ENCODE peak calls at places on chromosomes 4 and X, in eight cellular contexts. One of them, this sample, is unnamed.

GRCh38 chr4:173698557-173699262 is 168.7 kb upstream of the HAND2 start:
- DNase-seq in lower leg skin: no peak
- DNase-seq in epithelial cell of esophagus: no peak
- DNase-seq in right cardiac atrium: peak
- DNase-seq in left ventricle myocardium inferior: peak
- DNase-seq in epithelial cell of proximal tubule: no peak
- DNase-seq in astrocyte of the spinal cord: no peak
- DNase-seq in PC-3: no peak
- DNase-seq in this sample: peak

GRCh38 chr4:153440475-153440874 is 25.7 kb upstream of the TMEM131L start:
- DNase-seq in right cardiac atrium: no peak
- DNase-seq in astrocyte of the spinal cord: no peak
- DNase-seq in epithelial cell of esophagus: no peak
- DNase-seq in PC-3: no peak
- DNase-seq in left ventricle myocardium inferior: no peak
- DNase-seq in epithelial cell of proximal tubule: no peak
- DNase-seq in lower leg skin: no peak
- DNase-seq in this sample: no peak

GRCh38 chr4:123399638-123400358 is 3.2 kb downstream of the SPRY1 start:
- DNase-seq in epithelial cell of esophagus: peak
- DNase-seq in lower leg skin: no peak
- DNase-seq in right cardiac atrium: no peak
- DNase-seq in PC-3: peak
- DNase-seq in epithelial cell of proximal tubule: no peak
- DNase-seq in astrocyte of the spinal cord: peak
- DNase-seq in left ventricle myocardium inferior: no peak
- DNase-seq in this sample: no peak

GRCh38 chrX:37653397-37654085 is 32.0 kb upstream of the XK start:
- DNase-seq in epithelial cell of esophagus: no peak
- DNase-seq in left ventricle myocardium inferior: no peak
- DNase-seq in astrocyte of the spinal cord: no peak
- DNase-seq in lower leg skin: no peak
- DNase-seq in PC-3: no peak
- DNase-seq in right cardiac atrium: no peak
- DNase-seq in epithelial cell of proximal tubule: no peak
- DNase-seq in this sample: no peak

GRCh38 chr4:23934223-23934622 is 44.4 kb upstream of the PPARGC1A start:
- DNase-seq in epithelial cell of proximal tubule: no peak
- DNase-seq in lower leg skin: no peak
- DNase-seq in astrocyte of the spinal cord: no peak
- DNase-seq in right cardiac atrium: no peak
- DNase-seq in epithelial cell of esophagus: no peak
- DNase-seq in PC-3: no peak
- DNase-seq in left ventricle myocardium inferior: no peak
- DNase-seq in this sample: no peak

GRCh38 chr4:29326004-29326403 is 1394.2 kb upstream of the PCDH7 start:
- DNase-seq in astrocyte of the spinal cord: no peak
- DNase-seq in PC-3: no peak
- DNase-seq in left ventricle myocardium inferior: no peak
- DNase-seq in right cardiac atrium: no peak
- DNase-seq in lower leg skin: no peak
- DNase-seq in epithelial cell of esophagus: no peak
- DNase-seq in epithelial cell of proximal tubule: no peak
- DNase-seq in this sample: no peak

GRCh38 chrX:104137496-104137895 is 19.3 kb downstream of the SLC25A53 start:
- DNase-seq in astrocyte of the spinal cord: peak
- DNase-seq in epithelial cell of esophagus: no peak
- DNase-seq in lower leg skin: no peak
- DNase-seq in right cardiac atrium: no peak
- DNase-seq in PC-3: peak
- DNase-seq in epithelial cell of proximal tubule: no peak
- DNase-seq in left ventricle myocardium inferior: no peak
- DNase-seq in this sample: no peak

GRCh38 chr4:3075652-3075981 is 1.1 kb downstream of the HTT start:
- DNase-seq in right cardiac atrium: no peak
- DNase-seq in epithelial cell of esophagus: no peak
- DNase-seq in epithelial cell of proximal tubule: no peak
- DNase-seq in astrocyte of the spinal cord: no peak
- DNase-seq in PC-3: no peak
- DNase-seq in lower leg skin: no peak
- DNase-seq in left ventricle myocardium inferior: no peak
- DNase-seq in this sample: no peak

GRCh38 chrX:2145672-2146412 is 354.9 kb downstream of the DHRSX start:
- DNase-seq in PC-3: no peak
- DNase-seq in lower leg skin: no peak
- DNase-seq in epithelial cell of esophagus: no peak
- DNase-seq in epithelial cell of proximal tubule: no peak
- DNase-seq in astrocyte of the spinal cord: no peak
- DNase-seq in right cardiac atrium: no peak
- DNase-seq in left ventricle myocardium inferior: no peak
- DNase-seq in this sample: no peak

GRCh38 chr4:119189638-119190037 is 22.9 kb upstream of the USP53 start:
- DNase-seq in left ventricle myocardium inferior: no peak
- DNase-seq in epithelial cell of esophagus: no peak
- DNase-seq in astrocyte of the spinal cord: no peak
- DNase-seq in lower leg skin: no peak
- DNase-seq in epithelial cell of proximal tubule: no peak
- DNase-seq in right cardiac atrium: no peak
- DNase-seq in PC-3: no peak
- DNase-seq in this sample: no peak

GRCh38 chr4:55079451-55080173 is 45.8 kb downstream of the KDR start:
- DNase-seq in epithelial cell of esophagus: no peak
- DNase-seq in epithelial cell of proximal tubule: no peak
- DNase-seq in astrocyte of the spinal cord: peak
- DNase-seq in right cardiac atrium: peak
- DNase-seq in left ventricle myocardium inferior: no peak
- DNase-seq in lower leg skin: no peak
- DNase-seq in PC-3: no peak
- DNase-seq in this sample: peak

GRCh38 chr4:10571896-10572295 is 112.7 kb downstream of the CLNK start:
- DNase-seq in astrocyte of the spinal cord: peak
- DNase-seq in PC-3: no peak
- DNase-seq in lower leg skin: no peak
- DNase-seq in right cardiac atrium: no peak
- DNase-seq in epithelial cell of proximal tubule: no peak
- DNase-seq in epithelial cell of esophagus: peak
- DNase-seq in left ventricle myocardium inferior: no peak
- DNase-seq in this sample: no peak

GRCh38 chr4:4488405-4489404 is 53.1 kb downstream of the STX18 start:
- DNase-seq in astrocyte of the spinal cord: peak
- DNase-seq in epithelial cell of proximal tubule: no peak
- DNase-seq in right cardiac atrium: peak
- DNase-seq in PC-3: peak
- DNase-seq in lower leg skin: peak
- DNase-seq in left ventricle myocardium inferior: peak
- DNase-seq in epithelial cell of esophagus: peak
- DNase-seq in this sample: no peak

DNA sequence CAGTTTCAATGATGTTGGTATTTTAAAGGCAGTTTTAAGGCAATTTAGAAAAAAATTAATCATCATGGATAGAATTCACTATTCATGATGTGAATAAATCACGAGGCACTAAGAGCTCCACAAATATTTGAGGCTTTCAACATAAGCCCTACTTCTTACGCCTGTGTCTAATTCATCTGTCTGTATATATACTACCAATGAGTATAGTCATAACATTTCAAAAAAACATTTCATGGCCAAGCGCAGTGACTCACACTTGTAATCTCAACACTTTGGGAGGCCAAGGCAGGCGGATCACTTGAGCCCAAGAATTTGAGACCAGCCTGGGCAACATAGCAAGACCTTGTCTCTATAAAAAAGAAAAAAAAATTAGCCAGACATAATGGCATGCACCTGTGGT is 56.5 kb downstream of the FBXL5 start:
- DNase-seq in lower leg skin: no peak
- DNase-seq in left ventricle myocardium inferior: no peak
- DNase-seq in right cardiac atrium: no peak
- DNase-seq in epithelial cell of esophagus: no peak
- DNase-seq in epithelial cell of proximal tubule: no peak
- DNase-seq in PC-3: no peak
- DNase-seq in astrocyte of the spinal cord: no peak
- DNase-seq in this sample: no peak
- H3K4me3 ChIP-seq in lower leg skin: no peak
- H3K4me3 ChIP-seq in left ventricle myocardium inferior: no peak
- H3K4me3 ChIP-seq in right cardiac atrium: no peak
- H3K4me3 ChIP-seq in epithelial cell of esophagus: no peak
- H3K4me3 ChIP-seq in epithelial cell of proximal tubule: no peak
- H3K4me3 ChIP-seq in PC-3: no peak
- H3K4me3 ChIP-seq in astrocyte of the spinal cord: no peak
- H3K4me3 ChIP-seq in this sample: no peak

GRCh38 chr4:148373093-148373492 is 69.1 kb downstream of the NR3C2 start:
- DNase-seq in astrocyte of the spinal cord: no peak
- DNase-seq in right cardiac atrium: no peak
- DNase-seq in left ventricle myocardium inferior: no peak
- DNase-seq in epithelial cell of proximal tubule: no peak
- DNase-seq in lower leg skin: no peak
- DNase-seq in PC-3: no peak
- DNase-seq in epithelial cell of esophagus: peak
- DNase-seq in this sample: no peak

GRCh38 chr4:148375581-148375980 is 66.6 kb downstream of the NR3C2 start:
- DNase-seq in PC-3: no peak
- DNase-seq in astrocyte of the spinal cord: no peak
- DNase-seq in epithelial cell of esophagus: no peak
- DNase-seq in epithelial cell of proximal tubule: no peak
- DNase-seq in left ventricle myocardium inferior: no peak
- DNase-seq in right cardiac atrium: no peak
- DNase-seq in lower leg skin: no peak
- DNase-seq in this sample: no peak

DNA sequence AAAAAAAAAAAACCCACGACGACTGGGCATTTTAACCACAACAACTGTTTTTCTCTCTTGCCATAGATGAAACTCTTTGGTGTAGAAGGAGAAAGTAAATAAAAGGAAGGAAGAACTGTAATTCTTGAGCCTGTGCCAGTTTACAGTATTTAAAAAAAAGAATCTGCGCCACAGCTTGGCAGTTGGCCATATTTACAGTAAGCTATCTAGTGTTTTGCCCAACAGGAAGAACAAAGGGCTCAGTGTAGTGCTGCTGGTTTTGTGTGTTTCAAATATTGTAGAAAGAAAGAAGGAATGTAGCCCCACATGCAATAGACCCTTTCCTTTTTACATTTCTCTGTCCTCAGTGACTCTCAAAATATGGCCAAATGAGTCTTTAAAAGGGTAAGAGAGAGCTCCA is 66.1 kb downstream of the NR3C2 start:
- DNase-seq in PC-3: peak
- DNase-seq in epithelial cell of esophagus: peak
- DNase-seq in astrocyte of the spinal cord: peak
- DNase-seq in left ventricle myocardium inferior: no peak
- DNase-seq in lower leg skin: no peak
- DNase-seq in epithelial cell of proximal tubule: no peak
- DNase-seq in right cardiac atrium: no peak
- DNase-seq in this sample: peak
- H3K4me3 ChIP-seq in PC-3: peak
- H3K4me3 ChIP-seq in epithelial cell of esophagus: no peak
- H3K4me3 ChIP-seq in astrocyte of the spinal cord: no peak
- H3K4me3 ChIP-seq in left ventricle myocardium inferior: peak
- H3K4me3 ChIP-seq in lower leg skin: no peak
- H3K4me3 ChIP-seq in epithelial cell of proximal tubule: peak
- H3K4me3 ChIP-seq in right cardiac atrium: peak
- H3K4me3 ChIP-seq in this sample: peak

GRCh38 chrX:47540754-47541538 is 20.1 kb upstream of the ARAF start:
- DNase-seq in lower leg skin: peak
- DNase-seq in PC-3: peak
- DNase-seq in epithelial cell of proximal tubule: peak
- DNase-seq in astrocyte of the spinal cord: peak
- DNase-seq in left ventricle myocardium inferior: peak
- DNase-seq in right cardiac atrium: peak
- DNase-seq in epithelial cell of esophagus: peak
- DNase-seq in this sample: peak
- H3K4me3 ChIP-seq in lower leg skin: no peak
- H3K4me3 ChIP-seq in PC-3: no peak
- H3K4me3 ChIP-seq in epithelial cell of proximal tubule: no peak
- H3K4me3 ChIP-seq in astrocyte of the spinal cord: no peak
- H3K4me3 ChIP-seq in left ventricle myocardium inferior: no peak
- H3K4me3 ChIP-seq in right cardiac atrium: no peak
- H3K4me3 ChIP-seq in epithelial cell of esophagus: no peak
- H3K4me3 ChIP-seq in this sample: no peak

DNA sequence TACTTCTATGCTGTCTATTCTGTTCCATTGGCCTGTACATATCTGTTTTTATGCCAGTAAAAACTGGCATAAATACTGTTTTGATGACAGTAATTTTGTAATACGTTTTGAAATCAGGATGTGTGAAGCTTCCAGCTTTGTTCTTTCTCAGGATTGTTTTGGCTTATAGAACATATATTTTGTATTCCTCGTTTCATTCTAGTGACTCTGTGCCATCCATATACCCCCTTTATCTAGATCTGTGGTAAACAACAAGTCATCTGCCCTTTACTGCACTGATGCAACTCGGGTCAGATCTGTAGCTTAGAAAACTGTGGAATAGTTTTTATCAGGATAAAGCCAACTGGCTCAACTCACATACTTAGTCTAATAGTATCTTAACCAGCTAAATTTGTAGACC is 233.7 kb downstream of the PRDM5 start:
- DNase-seq in epithelial cell of esophagus: no peak
- DNase-seq in lower leg skin: no peak
- DNase-seq in astrocyte of the spinal cord: no peak
- DNase-seq in left ventricle myocardium inferior: no peak
- DNase-seq in epithelial cell of proximal tubule: no peak
- DNase-seq in right cardiac atrium: no peak
- DNase-seq in PC-3: no peak
- DNase-seq in this sample: no peak
- H3K4me3 ChIP-seq in epithelial cell of esophagus: no peak
- H3K4me3 ChIP-seq in lower leg skin: no peak
- H3K4me3 ChIP-seq in astrocyte of the spinal cord: no peak
- H3K4me3 ChIP-seq in left ventricle myocardium inferior: no peak
- H3K4me3 ChIP-seq in epithelial cell of proximal tubule: no peak
- H3K4me3 ChIP-seq in right cardiac atrium: no peak
- H3K4me3 ChIP-seq in PC-3: no peak
- H3K4me3 ChIP-seq in this sample: no peak